ENCODE peak calls at places on chromosomes 4 and X, in five cellular contexts. One of them, this sample, is unnamed.

GRCh38 chrX:16610121-16610565 is 39.8 kb upstream of the S100G start:
- DNase-seq in psoas muscle: no peak
- DNase-seq in A549: no peak
- DNase-seq in CD4-positive, CD25-positive, alpha-beta regulatory T cell: no peak
- DNase-seq in body of pancreas: no peak
- DNase-seq in this sample: no peak

GRCh38 chr4:102761478-102761790 is 666 bp upstream of the MANBA start:
- DNase-seq in psoas muscle: no peak
- DNase-seq in A549: no peak
- DNase-seq in CD4-positive, CD25-positive, alpha-beta regulatory T cell: no peak
- DNase-seq in body of pancreas: no peak
- DNase-seq in this sample: peak

GRCh38 chr4:187436251-187436650 is 559.3 kb upstream of the ZFP42 start:
- DNase-seq in psoas muscle: no peak
- DNase-seq in A549: no peak
- DNase-seq in CD4-positive, CD25-positive, alpha-beta regulatory T cell: no peak
- DNase-seq in body of pancreas: no peak
- DNase-seq in this sample: no peak

GRCh38 chrX:39848900-39849299 is 248.9 kb downstream of the BCOR start:
- DNase-seq in psoas muscle: no peak
- DNase-seq in A549: no peak
- DNase-seq in CD4-positive, CD25-positive, alpha-beta regulatory T cell: no peak
- DNase-seq in body of pancreas: no peak
- DNase-seq in this sample: no peak

GRCh38 chr4:151324449-151325319 is 721 bp downstream of the SH3D19 start:
- DNase-seq in psoas muscle: peak
- DNase-seq in A549: peak
- DNase-seq in CD4-positive, CD25-positive, alpha-beta regulatory T cell: no peak
- DNase-seq in body of pancreas: peak
- DNase-seq in this sample: peak

GRCh38 chr4:76611164-76611563 is 176.1 kb downstream of the SHROOM3 start:
- DNase-seq in psoas muscle: no peak
- DNase-seq in A549: no peak
- DNase-seq in CD4-positive, CD25-positive, alpha-beta regulatory T cell: no peak
- DNase-seq in body of pancreas: no peak
- DNase-seq in this sample: no peak

GRCh38 chr4:14917305-14917647 is 85.0 kb upstream of the CPEB2 start:
- DNase-seq in psoas muscle: no peak
- DNase-seq in A549: no peak
- DNase-seq in CD4-positive, CD25-positive, alpha-beta regulatory T cell: no peak
- DNase-seq in body of pancreas: no peak
- DNase-seq in this sample: no peak

GRCh38 chr4:145566086-145566708 is 53.0 kb upstream of the MMAA start:
- DNase-seq in psoas muscle: no peak
- DNase-seq in A549: no peak
- DNase-seq in CD4-positive, CD25-positive, alpha-beta regulatory T cell: no peak
- DNase-seq in body of pancreas: no peak
- DNase-seq in this sample: no peak

GRCh38 chrX:1481636-1482529 is 29.2 kb upstream of the ASMTL start:
- DNase-seq in psoas muscle: peak
- DNase-seq in A549: peak
- DNase-seq in CD4-positive, CD25-positive, alpha-beta regulatory T cell: peak
- DNase-seq in body of pancreas: peak
- DNase-seq in this sample: peak

GRCh38 chrX:38768079-38768478 is 33.2 kb upstream of the MID1IP1 start:
- DNase-seq in psoas muscle: no peak
- DNase-seq in A549: no peak
- DNase-seq in CD4-positive, CD25-positive, alpha-beta regulatory T cell: peak
- DNase-seq in body of pancreas: peak
- DNase-seq in this sample: no peak

GRCh38 chr4:44146516-44146915 is 302.1 kb downstream of the KCTD8 start:
- DNase-seq in psoas muscle: no peak
- DNase-seq in A549: no peak
- DNase-seq in CD4-positive, CD25-positive, alpha-beta regulatory T cell: no peak
- DNase-seq in body of pancreas: no peak
- DNase-seq in this sample: no peak

GRCh38 chr4:2402453-2402852 is 16.0 kb downstream of the ZFYVE28 start:
- DNase-seq in psoas muscle: no peak
- DNase-seq in A549: no peak
- DNase-seq in CD4-positive, CD25-positive, alpha-beta regulatory T cell: peak
- DNase-seq in body of pancreas: no peak
- DNase-seq in this sample: no peak

GRCh38 chrX:53049127-53049517 is 533 bp downstream of the GPR173 start:
- DNase-seq in psoas muscle: no peak
- DNase-seq in A549: no peak
- DNase-seq in CD4-positive, CD25-positive, alpha-beta regulatory T cell: no peak
- DNase-seq in body of pancreas: no peak
- DNase-seq in this sample: no peak

GRCh38 chr4:183177001-183177400 is 77.9 kb downstream of the WWC2 start:
- DNase-seq in psoas muscle: no peak
- DNase-seq in A549: no peak
- DNase-seq in CD4-positive, CD25-positive, alpha-beta regulatory T cell: no peak
- DNase-seq in body of pancreas: no peak
- DNase-seq in this sample: no peak

GRCh38 chrX:9204560-9204959 is 170.6 kb upstream of the FAM9B start:
- DNase-seq in psoas muscle: no peak
- DNase-seq in A549: peak
- DNase-seq in CD4-positive, CD25-positive, alpha-beta regulatory T cell: no peak
- DNase-seq in body of pancreas: no peak
- DNase-seq in this sample: no peak

GRCh38 chr4:140018931-140019618 is 134.9 kb downstream of the MAML3 start:
- DNase-seq in psoas muscle: no peak
- DNase-seq in A549: no peak
- DNase-seq in CD4-positive, CD25-positive, alpha-beta regulatory T cell: no peak
- DNase-seq in body of pancreas: no peak
- DNase-seq in this sample: no peak

GRCh38 chrX:70262952-70263567 is 3.1 kb upstream of the P2RY4 start:
- DNase-seq in psoas muscle: no peak
- DNase-seq in A549: peak
- DNase-seq in CD4-positive, CD25-positive, alpha-beta regulatory T cell: peak
- DNase-seq in body of pancreas: peak
- DNase-seq in this sample: no peak

GRCh38 chr4:38509551-38509950 is 154.4 kb upstream of the KLF3 start:
- DNase-seq in psoas muscle: no peak
- DNase-seq in A549: no peak
- DNase-seq in CD4-positive, CD25-positive, alpha-beta regulatory T cell: peak
- DNase-seq in body of pancreas: no peak
- DNase-seq in this sample: no peak

GRCh38 chr4:25722964-25723363 is 67.3 kb downstream of the SLC34A2 start:
- DNase-seq in psoas muscle: no peak
- DNase-seq in A549: no peak
- DNase-seq in CD4-positive, CD25-positive, alpha-beta regulatory T cell: no peak
- DNase-seq in body of pancreas: no peak
- DNase-seq in this sample: no peak

GRCh38 chrX:106168107-106168506 is at the start of gene PWWP3B:
- DNase-seq in psoas muscle: no peak
- DNase-seq in A549: no peak
- DNase-seq in CD4-positive, CD25-positive, alpha-beta regulatory T cell: no peak
- DNase-seq in body of pancreas: peak
- DNase-seq in this sample: no peak

GRCh38 chrX:14497184-14497666 is 32.1 kb upstream of the GLRA2 start:
- DNase-seq in psoas muscle: no peak
- DNase-seq in A549: no peak
- DNase-seq in CD4-positive, CD25-positive, alpha-beta regulatory T cell: peak
- DNase-seq in body of pancreas: no peak
- DNase-seq in this sample: no peak

GRCh38 chr4:113499166-113499565 is 262.4 kb downstream of the CAMK2D start:
- DNase-seq in psoas muscle: no peak
- DNase-seq in A549: no peak
- DNase-seq in CD4-positive, CD25-positive, alpha-beta regulatory T cell: no peak
- DNase-seq in body of pancreas: no peak
- DNase-seq in this sample: no peak

GRCh38 chr4:109276482-109277095 is 25.9 kb downstream of the COL25A1 start:
- DNase-seq in psoas muscle: no peak
- DNase-seq in A549: no peak
- DNase-seq in CD4-positive, CD25-positive, alpha-beta regulatory T cell: no peak
- DNase-seq in body of pancreas: no peak
- DNase-seq in this sample: no peak

GRCh38 chr4:43496188-43496587 is 603.7 kb downstream of the GRXCR1 start:
- DNase-seq in psoas muscle: no peak
- DNase-seq in A549: no peak
- DNase-seq in CD4-positive, CD25-positive, alpha-beta regulatory T cell: no peak
- DNase-seq in body of pancreas: no peak
- DNase-seq in this sample: no peak

GRCh38 chr4:165867961-165868360 is 5.1 kb upstream of the TLL1 start:
- DNase-seq in psoas muscle: no peak
- DNase-seq in A549: no peak
- DNase-seq in CD4-positive, CD25-positive, alpha-beta regulatory T cell: no peak
- DNase-seq in body of pancreas: no peak
- DNase-seq in this sample: no peak

GRCh38 chr4:6513678-6514077 is 41.3 kb upstream of the PPP2R2C start:
- DNase-seq in psoas muscle: no peak
- DNase-seq in A549: no peak
- DNase-seq in CD4-positive, CD25-positive, alpha-beta regulatory T cell: no peak
- DNase-seq in body of pancreas: no peak
- DNase-seq in this sample: no peak

GRCh38 chr4:127151941-127152340 is 480.8 kb upstream of the INTU start:
- DNase-seq in psoas muscle: no peak
- DNase-seq in A549: no peak
- DNase-seq in CD4-positive, CD25-positive, alpha-beta regulatory T cell: no peak
- DNase-seq in body of pancreas: no peak
- DNase-seq in this sample: no peak

GRCh38 chr4:85836588-85836987 is 361.6 kb downstream of the ARHGAP24 start:
- DNase-seq in psoas muscle: no peak
- DNase-seq in A549: no peak
- DNase-seq in CD4-positive, CD25-positive, alpha-beta regulatory T cell: no peak
- DNase-seq in body of pancreas: no peak
- DNase-seq in this sample: no peak

GRCh38 chr4:54255881-54256280 is 26.8 kb downstream of the PDGFRA start:
- DNase-seq in psoas muscle: peak
- DNase-seq in A549: no peak
- DNase-seq in CD4-positive, CD25-positive, alpha-beta regulatory T cell: no peak
- DNase-seq in body of pancreas: no peak
- DNase-seq in this sample: no peak

GRCh38 chr4:102439835-102440234 is 61.3 kb upstream of the NFKB1 start:
- DNase-seq in psoas muscle: no peak
- DNase-seq in A549: peak
- DNase-seq in CD4-positive, CD25-positive, alpha-beta regulatory T cell: no peak
- DNase-seq in body of pancreas: no peak
- DNase-seq in this sample: no peak

GRCh38 chr4:85955614-85956295 is 404.1 kb downstream of the MAPK10 start:
- DNase-seq in psoas muscle: no peak
- DNase-seq in A549: no peak
- DNase-seq in CD4-positive, CD25-positive, alpha-beta regulatory T cell: no peak
- DNase-seq in body of pancreas: no peak
- DNase-seq in this sample: no peak

GRCh38 chr4:186190456-186191265 is 706 bp upstream of the CYP4V2 start:
- DNase-seq in psoas muscle: no peak
- DNase-seq in A549: peak
- DNase-seq in CD4-positive, CD25-positive, alpha-beta regulatory T cell: peak
- DNase-seq in body of pancreas: no peak
- DNase-seq in this sample: no peak

GRCh38 chr4:186188107-186188506 is 3.3 kb upstream of the CYP4V2 start:
- DNase-seq in psoas muscle: no peak
- DNase-seq in A549: no peak
- DNase-seq in CD4-positive, CD25-positive, alpha-beta regulatory T cell: no peak
- DNase-seq in body of pancreas: no peak
- DNase-seq in this sample: no peak

GRCh38 chr4:186192068-186192751 is 843 bp downstream of the CYP4V2 start:
- DNase-seq in psoas muscle: no peak
- DNase-seq in A549: peak
- DNase-seq in CD4-positive, CD25-positive, alpha-beta regulatory T cell: peak
- DNase-seq in body of pancreas: peak
- DNase-seq in this sample: no peak

GRCh38 chr4:186191266-186192067 is at the start of gene CYP4V2:
- DNase-seq in psoas muscle: peak
- DNase-seq in A549: peak
- DNase-seq in CD4-positive, CD25-positive, alpha-beta regulatory T cell: peak
- DNase-seq in body of pancreas: peak
- DNase-seq in this sample: peak

GRCh38 chr4:186189656-186190055 is 1.7 kb upstream of the CYP4V2 start:
- DNase-seq in psoas muscle: no peak
- DNase-seq in A549: no peak
- DNase-seq in CD4-positive, CD25-positive, alpha-beta regulatory T cell: no peak
- DNase-seq in body of pancreas: no peak
- DNase-seq in this sample: no peak
- H3K4me3 ChIP-seq in psoas muscle: no peak
- H3K4me3 ChIP-seq in A549: no peak
- H3K4me3 ChIP-seq in CD4-positive, CD25-positive, alpha-beta regulatory T cell: peak
- H3K4me3 ChIP-seq in body of pancreas: no peak
- H3K4me3 ChIP-seq in this sample: no peak

GRCh38 chr4:185839204-185839712 is 27.3 kb upstream of the SORBS2 start:
- DNase-seq in psoas muscle: peak
- DNase-seq in A549: peak
- DNase-seq in CD4-positive, CD25-positive, alpha-beta regulatory T cell: no peak
- DNase-seq in body of pancreas: no peak
- DNase-seq in this sample: no peak

GRCh38 chr4:185840201-185840600 is 28.2 kb upstream of the SORBS2 start:
- DNase-seq in psoas muscle: no peak
- DNase-seq in A549: no peak
- DNase-seq in CD4-positive, CD25-positive, alpha-beta regulatory T cell: no peak
- DNase-seq in body of pancreas: no peak
- DNase-seq in this sample: no peak

GRCh38 chr4:185838514-185839203 is 26.7 kb upstream of the SORBS2 start:
- DNase-seq in psoas muscle: no peak
- DNase-seq in A549: no peak
- DNase-seq in CD4-positive, CD25-positive, alpha-beta regulatory T cell: no peak
- DNase-seq in body of pancreas: no peak
- DNase-seq in this sample: no peak

GRCh38 chr4:185840953-185841352 is 29.0 kb upstream of the SORBS2 start:
- DNase-seq in psoas muscle: no peak
- DNase-seq in A549: no peak
- DNase-seq in CD4-positive, CD25-positive, alpha-beta regulatory T cell: no peak
- DNase-seq in body of pancreas: no peak
- DNase-seq in this sample: no peak

DNA sequence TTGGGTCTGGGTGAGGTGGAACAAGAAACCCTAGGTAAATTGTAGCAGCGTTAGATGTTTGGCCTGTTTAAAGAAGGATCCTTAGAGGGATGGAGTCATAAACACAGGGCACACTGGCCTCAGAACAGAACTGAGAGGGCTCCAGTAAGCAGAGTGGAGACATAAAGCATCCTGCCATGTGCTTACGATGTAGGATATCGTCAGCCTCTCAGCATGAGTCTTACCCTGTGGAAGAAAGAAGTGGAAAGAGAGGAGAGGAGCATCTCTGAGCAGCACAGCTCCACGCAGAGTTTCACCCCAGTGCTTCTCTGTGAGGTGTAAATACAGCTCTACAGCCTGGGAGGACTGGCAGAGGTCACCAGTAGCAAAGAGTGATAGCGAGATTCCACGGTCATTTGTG is 27.8 kb upstream of the SORBS2 start:
- DNase-seq in psoas muscle: no peak
- DNase-seq in A549: no peak
- DNase-seq in CD4-positive, CD25-positive, alpha-beta regulatory T cell: no peak
- DNase-seq in body of pancreas: no peak
- DNase-seq in this sample: no peak
- H3K4me3 ChIP-seq in psoas muscle: no peak
- H3K4me3 ChIP-seq in A549: no peak
- H3K4me3 ChIP-seq in CD4-positive, CD25-positive, alpha-beta regulatory T cell: no peak
- H3K4me3 ChIP-seq in body of pancreas: no peak
- H3K4me3 ChIP-seq in this sample: no peak

GRCh38 chrX:133986008-133986683 is 752 bp upstream of the GPC3 start:
- DNase-seq in psoas muscle: no peak
- DNase-seq in A549: no peak
- DNase-seq in CD4-positive, CD25-positive, alpha-beta regulatory T cell: no peak
- DNase-seq in body of pancreas: no peak
- DNase-seq in this sample: no peak
- H3K4me3 ChIP-seq in psoas muscle: peak
- H3K4me3 ChIP-seq in A549: peak
- H3K4me3 ChIP-seq in CD4-positive, CD25-positive, alpha-beta regulatory T cell: no peak
- H3K4me3 ChIP-seq in body of pancreas: no peak
- H3K4me3 ChIP-seq in this sample: peak

GRCh38 chrX:10612215-10612614 is 8.2 kb downstream of the MID1 start:
- DNase-seq in psoas muscle: no peak
- DNase-seq in A549: no peak
- DNase-seq in CD4-positive, CD25-positive, alpha-beta regulatory T cell: no peak
- DNase-seq in body of pancreas: no peak
- DNase-seq in this sample: no peak
- H3K4me3 ChIP-seq in psoas muscle: no peak
- H3K4me3 ChIP-seq in A549: peak
- H3K4me3 ChIP-seq in CD4-positive, CD25-positive, alpha-beta regulatory T cell: no peak
- H3K4me3 ChIP-seq in body of pancreas: no peak
- H3K4me3 ChIP-seq in this sample: no peak

This sample was measured in dorsolateral prefrontal cortex.